ENCODE peak calls at places on chromosomes 4 and X, in eight cellular contexts. One of them, this sample, is unnamed.

GRCh38 chr4:175298119-175298518 is 380.0 kb downstream of the ADAM29 start:
- DNase-seq in transverse colon: no peak
- DNase-seq in sigmoid colon: no peak
- DNase-seq in psoas muscle: no peak
- DNase-seq in esophagus squamous epithelium: no peak
- DNase-seq in uterus: no peak
- DNase-seq in mammary epithelial cell: peak; percentile 23
- DNase-seq in thyroid gland: no peak
- DNase-seq in this sample: no peak

GRCh38 chrX:68049466-68049865 is 383.8 kb downstream of the OPHN1 start:
- DNase-seq in transverse colon: no peak
- DNase-seq in sigmoid colon: no peak
- DNase-seq in psoas muscle: no peak
- DNase-seq in esophagus squamous epithelium: no peak
- DNase-seq in uterus: no peak
- DNase-seq in mammary epithelial cell: no peak
- DNase-seq in thyroid gland: no peak
- DNase-seq in this sample: no peak

GRCh38 chr4:6221296-6221850 is 21.0 kb upstream of the JAKMIP1 start:
- DNase-seq in transverse colon: no peak
- DNase-seq in sigmoid colon: peak; percentile 15
- DNase-seq in psoas muscle: no peak
- DNase-seq in esophagus squamous epithelium: no peak
- DNase-seq in uterus: no peak
- DNase-seq in mammary epithelial cell: no peak
- DNase-seq in thyroid gland: no peak
- DNase-seq in this sample: no peak

GRCh38 chr4:17063870-17064269 is 165.4 kb upstream of the LDB2 start:
- DNase-seq in transverse colon: no peak
- DNase-seq in sigmoid colon: no peak
- DNase-seq in psoas muscle: no peak
- DNase-seq in esophagus squamous epithelium: no peak
- DNase-seq in uterus: no peak
- DNase-seq in mammary epithelial cell: no peak
- DNase-seq in thyroid gland: no peak
- DNase-seq in this sample: no peak

GRCh38 chrX:47358387-47359065 is 11.9 kb upstream of the ZNF157 start:
- DNase-seq in transverse colon: no peak
- DNase-seq in sigmoid colon: no peak
- DNase-seq in psoas muscle: no peak
- DNase-seq in esophagus squamous epithelium: no peak
- DNase-seq in uterus: no peak
- DNase-seq in mammary epithelial cell: no peak
- DNase-seq in thyroid gland: peak; percentile 5
- DNase-seq in this sample: no peak

GRCh38 chr4:137226221-137226620 is 306.1 kb downstream of the PCDH18 start:
- DNase-seq in transverse colon: no peak
- DNase-seq in sigmoid colon: no peak
- DNase-seq in psoas muscle: no peak
- DNase-seq in esophagus squamous epithelium: no peak
- DNase-seq in uterus: no peak
- DNase-seq in mammary epithelial cell: no peak
- DNase-seq in thyroid gland: no peak
- DNase-seq in this sample: no peak

GRCh38 chrX:20067709-20068315 is 48.9 kb downstream of the MAP7D2 start:
- DNase-seq in transverse colon: peak; percentile 55
- DNase-seq in sigmoid colon: peak; percentile 89
- DNase-seq in psoas muscle: peak; percentile 70
- DNase-seq in esophagus squamous epithelium: peak; percentile 0
- DNase-seq in uterus: peak; percentile 88
- DNase-seq in mammary epithelial cell: peak; percentile 83
- DNase-seq in thyroid gland: peak; percentile 73
- DNase-seq in this sample: peak; percentile 58

GRCh38 chr4:123250843-123251242 is 145.8 kb upstream of the SPRY1 start:
- DNase-seq in transverse colon: no peak
- DNase-seq in sigmoid colon: peak; percentile 75
- DNase-seq in psoas muscle: peak; percentile 30
- DNase-seq in esophagus squamous epithelium: no peak
- DNase-seq in uterus: peak; percentile 43
- DNase-seq in mammary epithelial cell: peak; percentile 52
- DNase-seq in thyroid gland: peak; percentile 78
- DNase-seq in this sample: no peak

GRCh38 chr4:111788046-111788642 is 357.1 kb upstream of the FAM241A start:
- DNase-seq in transverse colon: no peak
- DNase-seq in sigmoid colon: no peak
- DNase-seq in psoas muscle: no peak
- DNase-seq in esophagus squamous epithelium: no peak
- DNase-seq in uterus: no peak
- DNase-seq in mammary epithelial cell: no peak
- DNase-seq in thyroid gland: peak; percentile 14
- DNase-seq in this sample: no peak

GRCh38 chr4:94744830-94745229 is 12.9 kb upstream of the BMPR1B start:
- DNase-seq in transverse colon: no peak
- DNase-seq in sigmoid colon: no peak
- DNase-seq in psoas muscle: no peak
- DNase-seq in esophagus squamous epithelium: no peak
- DNase-seq in uterus: no peak
- DNase-seq in mammary epithelial cell: no peak
- DNase-seq in thyroid gland: no peak
- DNase-seq in this sample: no peak

DNA sequence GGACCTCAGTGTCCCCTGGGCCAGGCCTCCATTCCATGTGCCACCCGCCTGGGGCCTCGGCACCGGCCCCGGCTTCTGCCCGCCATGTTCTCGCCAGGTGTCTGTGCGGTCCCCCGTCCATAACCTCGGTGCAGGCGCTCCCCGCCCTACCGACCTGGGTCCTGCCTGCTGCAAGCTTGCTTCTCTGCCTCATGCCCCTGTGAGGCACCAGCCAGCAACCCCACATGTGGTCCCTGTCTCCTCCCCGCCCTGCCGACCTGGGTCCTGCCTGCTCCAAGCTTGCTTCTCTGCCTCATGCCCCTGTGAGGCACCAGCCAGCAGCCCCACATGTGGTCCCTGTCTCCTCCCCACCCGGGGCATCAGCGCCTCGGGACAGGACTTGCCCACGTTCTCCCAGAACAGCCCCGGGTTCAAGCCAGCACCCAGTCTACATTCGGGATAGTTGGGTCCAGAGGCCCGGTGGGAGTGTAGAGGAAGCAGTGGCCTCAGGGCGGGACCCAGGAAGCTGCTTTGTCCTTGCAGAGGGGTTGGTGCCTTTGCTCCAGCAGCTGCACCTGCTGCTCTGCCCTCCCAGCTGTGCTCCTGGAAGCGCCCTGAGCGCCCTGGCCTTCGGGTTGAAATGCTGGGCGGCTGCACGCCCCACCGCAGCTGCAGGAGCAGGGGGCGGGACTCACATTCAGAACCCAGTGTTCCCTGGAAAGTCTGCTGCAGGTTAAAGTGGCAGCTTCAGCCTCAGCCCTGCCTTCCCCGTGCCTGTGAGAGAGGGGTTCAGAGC is 20.1 kb upstream of the UVSSA start:
- DNase-seq in transverse colon: no peak
- DNase-seq in sigmoid colon: no peak
- DNase-seq in psoas muscle: peak; percentile 13
- DNase-seq in esophagus squamous epithelium: no peak
- DNase-seq in uterus: no peak
- DNase-seq in mammary epithelial cell: no peak
- DNase-seq in thyroid gland: no peak
- DNase-seq in this sample: no peak
- H3K36me3 ChIP-seq in transverse colon: no peaks in the 10 kb centered on the region
- H3K36me3 ChIP-seq in sigmoid colon: peaks cover 28% of the 10 kb centered on the region
- H3K36me3 ChIP-seq in psoas muscle: peaks cover 5% of the 10 kb centered on the region
- H3K36me3 ChIP-seq in esophagus squamous epithelium: peaks cover 98% of the 10 kb centered on the region
- H3K36me3 ChIP-seq in uterus: no peaks in the 10 kb centered on the region
- H3K36me3 ChIP-seq in mammary epithelial cell: peaks cover 13% of the 10 kb centered on the region
- H3K36me3 ChIP-seq in thyroid gland: peaks cover 18% of the 10 kb centered on the region
- H3K36me3 ChIP-seq in this sample: peaks cover 54% of the 10 kb centered on the region

DNA sequence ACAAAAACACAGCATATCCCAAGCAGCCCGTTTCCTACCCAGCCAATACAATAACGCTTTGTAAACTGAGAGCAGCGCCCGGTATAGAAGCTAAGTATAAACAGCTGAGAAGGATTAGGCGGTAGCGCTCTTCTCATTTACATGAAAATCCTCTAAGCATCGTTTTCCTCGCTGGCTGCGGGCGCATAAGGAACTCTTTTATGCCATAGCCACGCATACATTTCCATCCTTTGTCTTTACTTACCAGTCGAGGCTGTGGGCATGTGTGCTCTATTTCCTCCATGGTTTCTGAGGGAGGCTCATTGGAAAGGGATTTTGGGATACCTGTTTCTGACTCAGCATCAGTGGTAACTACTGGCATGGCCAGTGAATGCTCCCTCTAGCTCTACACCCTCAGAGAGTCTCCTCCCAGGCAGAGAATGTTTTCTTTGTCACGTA is 383 bp downstream of the PCYT1B start:
- DNase-seq in transverse colon: no peak
- DNase-seq in sigmoid colon: no peak
- DNase-seq in psoas muscle: no peak
- DNase-seq in esophagus squamous epithelium: no peak
- DNase-seq in uterus: no peak
- DNase-seq in mammary epithelial cell: no peak
- DNase-seq in thyroid gland: no peak
- DNase-seq in this sample: no peak
- H3K27ac ChIP-seq in transverse colon: no peak overlapping the region
- H3K27ac ChIP-seq in sigmoid colon: peak overlapping the region; percentile 55
- H3K27ac ChIP-seq in psoas muscle: no peak overlapping the region
- H3K27ac ChIP-seq in esophagus squamous epithelium: no peak overlapping the region
- H3K27ac ChIP-seq in uterus: no peak overlapping the region
- H3K27ac ChIP-seq in mammary epithelial cell: peak overlapping the region; percentile 54
- H3K27ac ChIP-seq in thyroid gland: no peak overlapping the region
- H3K27ac ChIP-seq in this sample: no peak overlapping the region

DNA sequence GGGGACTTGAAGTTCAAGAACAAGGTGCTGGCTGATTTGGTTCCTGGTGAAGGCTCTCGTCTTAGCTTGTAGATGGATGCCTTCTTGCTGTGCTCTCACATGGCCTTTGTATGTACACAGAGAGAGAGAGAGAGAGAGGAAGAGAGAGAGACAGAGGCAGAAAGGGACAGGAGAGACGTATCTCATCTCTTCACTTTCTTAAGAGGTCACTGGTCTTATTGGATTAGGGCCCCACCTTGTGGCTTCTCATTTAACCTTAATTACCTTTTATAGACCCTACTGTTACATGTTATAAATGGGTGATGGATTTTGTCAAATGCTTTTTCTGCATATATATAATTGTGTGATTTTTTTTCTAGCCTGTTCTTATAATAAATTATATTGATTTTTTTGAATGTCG is 1444.2 kb downstream of the ADGRL3 start:
- DNase-seq in transverse colon: peak; percentile 10
- DNase-seq in sigmoid colon: no peak
- DNase-seq in psoas muscle: no peak
- DNase-seq in esophagus squamous epithelium: no peak
- DNase-seq in uterus: no peak
- DNase-seq in mammary epithelial cell: peak; percentile 33
- DNase-seq in thyroid gland: no peak
- DNase-seq in this sample: no peak
- TF ChIP-seq CTCF in transverse colon: peak; percentile 26
- TF ChIP-seq CTCF in sigmoid colon: no peak
- TF ChIP-seq CTCF in psoas muscle: peak; percentile 11
- TF ChIP-seq CTCF in esophagus squamous epithelium: no peak
- TF ChIP-seq CTCF in uterus: no peak
- TF ChIP-seq CTCF in mammary epithelial cell: peak; percentile 54
- TF ChIP-seq CTCF in thyroid gland: no peak
- TF ChIP-seq CTCF in this sample: peak; percentile 61

DNA sequence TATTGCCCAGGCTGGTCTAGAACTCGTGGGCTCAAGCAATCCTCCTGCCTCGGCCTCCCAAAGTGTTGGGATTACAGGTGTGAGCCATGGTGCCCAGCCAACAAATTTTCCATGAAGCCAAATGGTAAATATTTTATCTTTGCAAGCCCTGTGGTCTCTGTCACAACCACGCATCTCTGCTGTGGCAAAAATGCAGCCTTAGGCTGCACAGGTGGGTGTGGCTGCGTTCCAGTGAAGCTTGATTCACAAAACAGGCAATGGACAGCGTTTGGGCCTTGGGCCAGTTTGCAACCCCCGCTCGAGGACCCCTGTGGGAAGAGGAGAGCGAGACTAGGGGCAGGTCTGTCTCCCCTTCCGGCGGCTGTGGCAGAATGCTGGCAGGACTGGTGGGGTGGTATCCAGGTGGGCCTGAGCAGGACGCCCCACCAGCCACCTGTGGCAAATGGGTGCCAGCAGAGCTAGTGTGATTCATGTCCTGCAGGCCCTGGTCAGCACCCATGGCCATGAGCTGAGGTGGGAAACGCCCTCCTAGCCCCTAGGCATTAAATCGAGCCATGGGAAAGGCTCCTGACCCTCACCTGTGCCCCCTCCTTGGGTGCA is 19.7 kb downstream of the HTRA3 start:
- DNase-seq in transverse colon: no peak
- DNase-seq in sigmoid colon: peak; percentile 56
- DNase-seq in psoas muscle: peak; percentile 9
- DNase-seq in esophagus squamous epithelium: no peak
- DNase-seq in uterus: peak; percentile 10
- DNase-seq in mammary epithelial cell: no peak
- DNase-seq in thyroid gland: no peak
- DNase-seq in this sample: peak; percentile 46
- H3K36me3 ChIP-seq in transverse colon: no peaks in the 10 kb centered on the region
- H3K36me3 ChIP-seq in sigmoid colon: no peaks in the 10 kb centered on the region
- H3K36me3 ChIP-seq in psoas muscle: no peaks in the 10 kb centered on the region
- H3K36me3 ChIP-seq in esophagus squamous epithelium: no peaks in the 10 kb centered on the region
- H3K36me3 ChIP-seq in uterus: no peaks in the 10 kb centered on the region
- H3K36me3 ChIP-seq in mammary epithelial cell: no peaks in the 10 kb centered on the region
- H3K36me3 ChIP-seq in thyroid gland: no peaks in the 10 kb centered on the region
- H3K36me3 ChIP-seq in this sample: no peaks in the 10 kb centered on the region

GRCh38 chr4:1852904-1853623 is 2.9 kb downstream of the LETM1 start:
- DNase-seq in transverse colon: peak; percentile 71
- DNase-seq in sigmoid colon: no peak
- DNase-seq in psoas muscle: no peak
- DNase-seq in esophagus squamous epithelium: no peak
- DNase-seq in uterus: no peak
- DNase-seq in mammary epithelial cell: no peak
- DNase-seq in thyroid gland: no peak
- DNase-seq in this sample: no peak
- H3K27ac ChIP-seq in transverse colon: peak overlapping the region; percentile 59
- H3K27ac ChIP-seq in sigmoid colon: no peak overlapping the region
- H3K27ac ChIP-seq in psoas muscle: no peak overlapping the region
- H3K27ac ChIP-seq in esophagus squamous epithelium: peak overlapping the region; percentile 40
- H3K27ac ChIP-seq in uterus: no peak overlapping the region
- H3K27ac ChIP-seq in mammary epithelial cell: no peak overlapping the region
- H3K27ac ChIP-seq in thyroid gland: peak overlapping the region; percentile 5
- H3K27ac ChIP-seq in this sample: no peak overlapping the region

GRCh38 chr4:65943076-65943475 is 272.8 kb upstream of the EPHA5 start:
- DNase-seq in transverse colon: no peak
- DNase-seq in sigmoid colon: no peak
- DNase-seq in psoas muscle: no peak
- DNase-seq in esophagus squamous epithelium: no peak
- DNase-seq in uterus: no peak
- DNase-seq in mammary epithelial cell: peak; percentile 8
- DNase-seq in thyroid gland: peak; percentile 1
- DNase-seq in this sample: no peak
- TF ChIP-seq CTCF in transverse colon: no peak
- TF ChIP-seq CTCF in sigmoid colon: no peak
- TF ChIP-seq CTCF in psoas muscle: no peak
- TF ChIP-seq CTCF in esophagus squamous epithelium: no peak
- TF ChIP-seq CTCF in uterus: no peak
- TF ChIP-seq CTCF in mammary epithelial cell: peak; percentile 25
- TF ChIP-seq CTCF in thyroid gland: no peak
- TF ChIP-seq CTCF in this sample: no peak

This sample was measured in RWPE2.